ENCODE peak calls at places on chromosome 18, in nine cellular contexts. S, R, T, H, W, U, Q, Z and M are unnamed samples.

GRCh38 chr18:3873698-3874495 is 423.9 kb downstream of the TGIF1 start:
- DNase-seq in Z (no peak), H (peak; percentile 17), T (no peak), S (no peak), Q (no peak), R (no peak), U (no peak), W (no peak), M (no peak)

GRCh38 chr18:73715228-73715670 is 432.4 kb downstream of the FBXO15 start:
- DNase-seq in H (no peak), Z (no peak), S (no peak), U (peak; percentile 32), R (no peak), T (no peak), W (no peak), Q (no peak), M (no peak)

GRCh38 chr18:6414118-6414722 is 491 bp downstream of the L3MBTL4 start:
- DNase-seq in S (peak; percentile 67), H (peak; percentile 8), Q (peak; percentile 95), W (peak; percentile 18), T (peak; percentile 36), R (no peak), Z (peak; percentile 25), U (peak; percentile 79), M (peak; percentile 75)

GRCh38 chr18:60259052-60259681 is 113.4 kb downstream of the MC4R start:
- DNase-seq in W (no peak), U (no peak), R (no peak), T (no peak), Q (no peak), S (no peak), Z (no peak), H (peak; percentile 7), M (no peak)

GRCh38 chr18:52747869-52748268 is 407.9 kb downstream of the DCC start:
- DNase-seq in S (no peak), W (no peak), U (no peak), R (no peak), T (no peak), Z (no peak), H (no peak), Q (no peak), M (no peak)

GRCh38 chr18:671405-671804 is 14.0 kb downstream of the TYMS start:
- DNase-seq in S (no peak), Z (no peak), H (no peak), T (no peak), U (no peak), R (no peak), Q (no peak), W (no peak), M (no peak)

GRCh38 chr18:74342416-74343043 is 26.9 kb downstream of the C18orf63 start:
- DNase-seq in S (no peak), W (peak; percentile 11), T (peak; percentile 46), Z (no peak), U (no peak), R (no peak), H (peak; percentile 60), Q (peak; percentile 14), M (no peak)

GRCh38 chr18:49656098-49656591 is 94.3 kb downstream of the LIPG start:
- DNase-seq in S (no peak), Q (no peak), W (no peak), T (no peak), Z (no peak), R (no peak), U (no peak), H (peak; percentile 76), M (no peak)

GRCh38 chr18:79779021-79779699 is 18.6 kb upstream of the KCNG2 start:
- DNase-seq in S (no peak), T (no peak), W (no peak), H (no peak), U (no peak), Z (no peak), R (no peak), Q (no peak), M (no peak)